ENCODE peak calls at places on chromosomes 2 and 18, in seven cellular contexts. One of them, this sample, is unnamed.

GRCh38 chr2:188189356-188189755 is 102.3 kb upstream of the GULP1 start:
- DNase-seq in fibroblast of lung: peak
- DNase-seq in CD4-positive, alpha-beta memory T cell: no peak
- DNase-seq in effector memory CD4-positive, alpha-beta T cell: no peak
- DNase-seq in cardiac muscle cell: no peak
- DNase-seq in astrocyte of the spinal cord: peak
- DNase-seq in suprapubic skin: no peak
- DNase-seq in this sample: no peak

GRCh38 chr18:70650878-70651277 is 362.0 kb downstream of the SOCS6 start:
- DNase-seq in effector memory CD4-positive, alpha-beta T cell: no peak
- DNase-seq in fibroblast of lung: no peak
- DNase-seq in cardiac muscle cell: no peak
- DNase-seq in CD4-positive, alpha-beta memory T cell: no peak
- DNase-seq in astrocyte of the spinal cord: no peak
- DNase-seq in suprapubic skin: no peak
- DNase-seq in this sample: no peak

GRCh38 chr2:16137080-16137755 is 196.9 kb downstream of the MYCN start:
- DNase-seq in suprapubic skin: no peak
- DNase-seq in effector memory CD4-positive, alpha-beta T cell: no peak
- DNase-seq in CD4-positive, alpha-beta memory T cell: no peak
- DNase-seq in astrocyte of the spinal cord: no peak
- DNase-seq in fibroblast of lung: no peak
- DNase-seq in cardiac muscle cell: no peak
- DNase-seq in this sample: no peak

GRCh38 chr2:231530099-231531085 is at the start of gene NMUR1:
- DNase-seq in CD4-positive, alpha-beta memory T cell: peak
- DNase-seq in fibroblast of lung: no peak
- DNase-seq in cardiac muscle cell: peak
- DNase-seq in suprapubic skin: no peak
- DNase-seq in astrocyte of the spinal cord: no peak
- DNase-seq in effector memory CD4-positive, alpha-beta T cell: peak
- DNase-seq in this sample: peak

GRCh38 chr2:146147448-146148012 is 1627.6 kb upstream of the ZEB2 start:
- DNase-seq in CD4-positive, alpha-beta memory T cell: no peak
- DNase-seq in astrocyte of the spinal cord: no peak
- DNase-seq in suprapubic skin: no peak
- DNase-seq in cardiac muscle cell: peak
- DNase-seq in effector memory CD4-positive, alpha-beta T cell: no peak
- DNase-seq in fibroblast of lung: no peak
- DNase-seq in this sample: no peak

GRCh38 chr18:44586782-44587524 is 93.7 kb upstream of the SETBP1 start:
- DNase-seq in effector memory CD4-positive, alpha-beta T cell: no peak
- DNase-seq in cardiac muscle cell: no peak
- DNase-seq in fibroblast of lung: no peak
- DNase-seq in suprapubic skin: no peak
- DNase-seq in astrocyte of the spinal cord: no peak
- DNase-seq in CD4-positive, alpha-beta memory T cell: no peak
- DNase-seq in this sample: no peak

GRCh38 chr2:127573298-127573697 is 37.8 kb downstream of the MYO7B start:
- DNase-seq in effector memory CD4-positive, alpha-beta T cell: no peak
- DNase-seq in cardiac muscle cell: no peak
- DNase-seq in suprapubic skin: no peak
- DNase-seq in astrocyte of the spinal cord: no peak
- DNase-seq in fibroblast of lung: no peak
- DNase-seq in CD4-positive, alpha-beta memory T cell: no peak
- DNase-seq in this sample: no peak

GRCh38 chr2:149050188-149050587 is 11.7 kb downstream of the LYPD6B start:
- DNase-seq in cardiac muscle cell: peak
- DNase-seq in effector memory CD4-positive, alpha-beta T cell: no peak
- DNase-seq in fibroblast of lung: peak
- DNase-seq in suprapubic skin: no peak
- DNase-seq in CD4-positive, alpha-beta memory T cell: no peak
- DNase-seq in astrocyte of the spinal cord: no peak
- DNase-seq in this sample: no peak

GRCh38 chr2:174337337-174338154 is 2.8 kb downstream of the SP9 start:
- DNase-seq in effector memory CD4-positive, alpha-beta T cell: no peak
- DNase-seq in astrocyte of the spinal cord: no peak
- DNase-seq in fibroblast of lung: peak
- DNase-seq in cardiac muscle cell: peak
- DNase-seq in CD4-positive, alpha-beta memory T cell: no peak
- DNase-seq in suprapubic skin: no peak
- DNase-seq in this sample: peak

GRCh38 chr18:32815881-32816280 is 43.1 kb upstream of the KLHL14 start:
- DNase-seq in fibroblast of lung: no peak
- DNase-seq in suprapubic skin: no peak
- DNase-seq in cardiac muscle cell: no peak
- DNase-seq in CD4-positive, alpha-beta memory T cell: no peak
- DNase-seq in effector memory CD4-positive, alpha-beta T cell: no peak
- DNase-seq in astrocyte of the spinal cord: no peak
- DNase-seq in this sample: no peak

GRCh38 chr2:128513416-128514283 is 195.0 kb upstream of the HS6ST1 start:
- DNase-seq in fibroblast of lung: no peak
- DNase-seq in CD4-positive, alpha-beta memory T cell: no peak
- DNase-seq in astrocyte of the spinal cord: no peak
- DNase-seq in cardiac muscle cell: no peak
- DNase-seq in effector memory CD4-positive, alpha-beta T cell: no peak
- DNase-seq in suprapubic skin: peak
- DNase-seq in this sample: no peak

GRCh38 chr2:85577386-85578242 is at the start of gene VAMP8:
- DNase-seq in fibroblast of lung: no peak
- DNase-seq in astrocyte of the spinal cord: no peak
- DNase-seq in effector memory CD4-positive, alpha-beta T cell: peak
- DNase-seq in suprapubic skin: peak
- DNase-seq in CD4-positive, alpha-beta memory T cell: peak
- DNase-seq in cardiac muscle cell: no peak
- DNase-seq in this sample: no peak

GRCh38 chr2:85579266-85579935 is 2.0 kb downstream of the VAMP8 start:
- DNase-seq in CD4-positive, alpha-beta memory T cell: no peak
- DNase-seq in suprapubic skin: no peak
- DNase-seq in fibroblast of lung: no peak
- DNase-seq in effector memory CD4-positive, alpha-beta T cell: no peak
- DNase-seq in cardiac muscle cell: no peak
- DNase-seq in astrocyte of the spinal cord: peak
- DNase-seq in this sample: no peak

GRCh38 chr2:85575739-85576138 is 1.6 kb upstream of the VAMP8 start:
- DNase-seq in cardiac muscle cell: no peak
- DNase-seq in fibroblast of lung: no peak
- DNase-seq in astrocyte of the spinal cord: no peak
- DNase-seq in effector memory CD4-positive, alpha-beta T cell: no peak
- DNase-seq in CD4-positive, alpha-beta memory T cell: no peak
- DNase-seq in suprapubic skin: no peak
- DNase-seq in this sample: no peak

GRCh38 chr2:85578243-85579180 is 1.1 kb downstream of the VAMP8 start:
- DNase-seq in CD4-positive, alpha-beta memory T cell: no peak
- DNase-seq in astrocyte of the spinal cord: no peak
- DNase-seq in fibroblast of lung: no peak
- DNase-seq in suprapubic skin: no peak
- DNase-seq in effector memory CD4-positive, alpha-beta T cell: no peak
- DNase-seq in cardiac muscle cell: no peak
- DNase-seq in this sample: no peak

DNA sequence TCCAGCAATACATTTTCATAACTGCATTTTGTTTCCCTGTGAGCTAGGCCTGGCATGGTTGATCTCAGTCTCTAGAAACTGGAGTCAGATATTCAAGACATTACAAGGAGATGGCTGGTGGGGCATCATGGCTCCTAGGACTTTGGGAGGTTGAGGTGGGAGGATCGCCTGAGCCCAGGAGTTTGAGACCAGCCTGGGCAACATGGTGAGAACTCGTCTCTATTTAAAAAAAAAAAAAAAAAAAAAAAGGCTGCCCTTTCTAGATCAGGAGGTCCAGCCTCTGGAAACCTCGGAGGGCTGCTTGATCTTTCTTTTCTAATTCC is 362 bp upstream of the VAMP8 start:
- DNase-seq in suprapubic skin: no peak
- DNase-seq in fibroblast of lung: no peak
- DNase-seq in CD4-positive, alpha-beta memory T cell: no peak
- DNase-seq in astrocyte of the spinal cord: no peak
- DNase-seq in cardiac muscle cell: no peak
- DNase-seq in effector memory CD4-positive, alpha-beta T cell: no peak
- DNase-seq in this sample: no peak
- H3K4me3 ChIP-seq in suprapubic skin: peak
- H3K4me3 ChIP-seq in fibroblast of lung: no peak
- H3K4me3 ChIP-seq in CD4-positive, alpha-beta memory T cell: peak
- H3K4me3 ChIP-seq in astrocyte of the spinal cord: no peak
- H3K4me3 ChIP-seq in cardiac muscle cell: no peak
- H3K4me3 ChIP-seq in effector memory CD4-positive, alpha-beta T cell: peak
- H3K4me3 ChIP-seq in this sample: no peak

DNA sequence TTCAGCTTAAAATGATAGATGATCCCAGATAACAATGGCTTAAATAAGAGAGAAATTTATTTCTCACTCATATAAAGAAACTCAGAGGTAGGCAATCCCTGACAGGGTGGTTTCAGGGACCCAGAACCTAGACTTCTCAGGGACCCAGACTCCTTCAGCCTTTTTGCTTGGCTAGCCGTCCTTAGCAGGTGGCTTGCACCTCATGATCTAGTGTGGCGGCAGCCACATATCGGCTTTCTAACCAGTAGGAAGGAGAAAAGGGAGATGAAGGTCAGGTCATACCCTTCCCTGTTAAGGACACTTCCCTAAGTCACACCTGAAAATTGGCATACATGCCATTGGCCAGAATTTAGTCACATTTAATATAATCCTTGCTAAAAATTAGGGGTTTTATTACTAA is 18.4 kb downstream of the VSNL1 start:
- DNase-seq in cardiac muscle cell: no peak
- DNase-seq in astrocyte of the spinal cord: no peak
- DNase-seq in CD4-positive, alpha-beta memory T cell: no peak
- DNase-seq in effector memory CD4-positive, alpha-beta T cell: no peak
- DNase-seq in fibroblast of lung: no peak
- DNase-seq in suprapubic skin: no peak
- DNase-seq in this sample: no peak
- H3K4me3 ChIP-seq in cardiac muscle cell: no peak
- H3K4me3 ChIP-seq in astrocyte of the spinal cord: no peak
- H3K4me3 ChIP-seq in CD4-positive, alpha-beta memory T cell: no peak
- H3K4me3 ChIP-seq in effector memory CD4-positive, alpha-beta T cell: no peak
- H3K4me3 ChIP-seq in fibroblast of lung: no peak
- H3K4me3 ChIP-seq in suprapubic skin: no peak
- H3K4me3 ChIP-seq in this sample: no peak

GRCh38 chr2:110876167-110876999 is 144.0 kb downstream of the ACOXL start:
- DNase-seq in CD4-positive, alpha-beta memory T cell: no peak
- DNase-seq in fibroblast of lung: no peak
- DNase-seq in effector memory CD4-positive, alpha-beta T cell: no peak
- DNase-seq in astrocyte of the spinal cord: no peak
- DNase-seq in suprapubic skin: no peak
- DNase-seq in cardiac muscle cell: no peak
- DNase-seq in this sample: no peak

GRCh38 chr2:110875384-110875725 is 143.0 kb downstream of the ACOXL start:
- DNase-seq in cardiac muscle cell: no peak
- DNase-seq in effector memory CD4-positive, alpha-beta T cell: no peak
- DNase-seq in astrocyte of the spinal cord: no peak
- DNase-seq in suprapubic skin: no peak
- DNase-seq in fibroblast of lung: no peak
- DNase-seq in CD4-positive, alpha-beta memory T cell: no peak
- DNase-seq in this sample: no peak

GRCh38 chr2:110877031-110877827 is 144.9 kb downstream of the ACOXL start:
- DNase-seq in CD4-positive, alpha-beta memory T cell: no peak
- DNase-seq in effector memory CD4-positive, alpha-beta T cell: no peak
- DNase-seq in suprapubic skin: no peak
- DNase-seq in fibroblast of lung: no peak
- DNase-seq in astrocyte of the spinal cord: no peak
- DNase-seq in cardiac muscle cell: no peak
- DNase-seq in this sample: no peak

GRCh38 chr2:110874565-110875383 is 142.4 kb downstream of the ACOXL start:
- DNase-seq in fibroblast of lung: peak
- DNase-seq in CD4-positive, alpha-beta memory T cell: no peak
- DNase-seq in effector memory CD4-positive, alpha-beta T cell: no peak
- DNase-seq in cardiac muscle cell: no peak
- DNase-seq in suprapubic skin: no peak
- DNase-seq in astrocyte of the spinal cord: no peak
- DNase-seq in this sample: no peak

GRCh38 chr2:110878150-110878549 is 145.8 kb downstream of the ACOXL start:
- DNase-seq in cardiac muscle cell: no peak
- DNase-seq in fibroblast of lung: no peak
- DNase-seq in CD4-positive, alpha-beta memory T cell: no peak
- DNase-seq in astrocyte of the spinal cord: no peak
- DNase-seq in suprapubic skin: no peak
- DNase-seq in effector memory CD4-positive, alpha-beta T cell: no peak
- DNase-seq in this sample: no peak
- H3K4me3 ChIP-seq in cardiac muscle cell: no peak
- H3K4me3 ChIP-seq in fibroblast of lung: no peak
- H3K4me3 ChIP-seq in CD4-positive, alpha-beta memory T cell: no peak
- H3K4me3 ChIP-seq in astrocyte of the spinal cord: no peak
- H3K4me3 ChIP-seq in suprapubic skin: no peak
- H3K4me3 ChIP-seq in effector memory CD4-positive, alpha-beta T cell: no peak
- H3K4me3 ChIP-seq in this sample: no peak

GRCh38 chr2:151290467-151290866 is 999 bp upstream of the NMI start:
- DNase-seq in cardiac muscle cell: no peak
- DNase-seq in fibroblast of lung: no peak
- DNase-seq in CD4-positive, alpha-beta memory T cell: no peak
- DNase-seq in astrocyte of the spinal cord: no peak
- DNase-seq in effector memory CD4-positive, alpha-beta T cell: no peak
- DNase-seq in suprapubic skin: no peak
- DNase-seq in this sample: no peak

GRCh38 chr2:151292124-151292523 is 2.7 kb upstream of the NMI start:
- DNase-seq in suprapubic skin: no peak
- DNase-seq in cardiac muscle cell: no peak
- DNase-seq in fibroblast of lung: no peak
- DNase-seq in effector memory CD4-positive, alpha-beta T cell: no peak
- DNase-seq in CD4-positive, alpha-beta memory T cell: no peak
- DNase-seq in astrocyte of the spinal cord: no peak
- DNase-seq in this sample: no peak

GRCh38 chr2:151291224-151291623 is 1.8 kb upstream of the NMI start:
- DNase-seq in fibroblast of lung: no peak
- DNase-seq in CD4-positive, alpha-beta memory T cell: no peak
- DNase-seq in effector memory CD4-positive, alpha-beta T cell: no peak
- DNase-seq in cardiac muscle cell: no peak
- DNase-seq in astrocyte of the spinal cord: no peak
- DNase-seq in suprapubic skin: no peak
- DNase-seq in this sample: no peak

GRCh38 chr2:151289972-151290335 is 486 bp upstream of the NMI start:
- DNase-seq in fibroblast of lung: no peak
- DNase-seq in astrocyte of the spinal cord: no peak
- DNase-seq in CD4-positive, alpha-beta memory T cell: peak
- DNase-seq in effector memory CD4-positive, alpha-beta T cell: no peak
- DNase-seq in suprapubic skin: peak
- DNase-seq in cardiac muscle cell: peak
- DNase-seq in this sample: peak

DNA sequence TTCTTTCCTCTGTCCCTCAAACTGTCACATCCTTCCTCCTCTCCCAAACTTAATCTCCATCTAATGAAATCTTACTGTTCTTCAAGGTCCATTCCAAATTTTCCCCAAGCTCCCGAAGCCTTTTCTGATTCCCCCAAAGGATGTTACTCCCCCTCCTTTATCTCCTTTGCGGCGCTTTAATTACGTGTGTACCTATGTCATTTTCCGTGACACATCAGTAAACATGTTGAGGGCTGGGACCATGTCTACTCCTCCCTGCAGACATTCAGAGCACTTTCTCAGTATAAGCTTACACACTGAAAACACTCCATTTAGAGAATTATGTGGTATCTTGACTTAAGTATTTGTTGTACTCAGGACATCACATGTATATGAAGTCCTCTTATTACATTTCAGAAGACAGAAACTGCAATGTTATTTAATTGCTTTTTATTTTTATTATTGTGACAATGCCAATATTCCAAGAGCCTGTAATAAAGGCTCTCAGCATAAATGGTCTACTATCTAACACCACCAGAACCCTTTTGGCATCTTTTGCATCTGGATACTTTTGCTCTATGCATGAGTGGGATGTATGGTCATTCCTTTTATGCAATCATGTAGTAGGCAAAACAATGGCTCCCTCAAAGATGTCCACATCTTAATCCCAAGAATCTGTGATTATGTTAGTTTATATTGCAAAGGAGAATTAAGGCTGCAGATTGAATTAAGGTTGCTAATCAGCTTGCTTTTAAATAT is 1.8 kb downstream of the NMI start:
- DNase-seq in cardiac muscle cell: no peak
- DNase-seq in astrocyte of the spinal cord: no peak
- DNase-seq in effector memory CD4-positive, alpha-beta T cell: no peak
- DNase-seq in suprapubic skin: no peak
- DNase-seq in fibroblast of lung: no peak
- DNase-seq in CD4-positive, alpha-beta memory T cell: peak
- DNase-seq in this sample: no peak
- H3K4me3 ChIP-seq in cardiac muscle cell: no peak
- H3K4me3 ChIP-seq in astrocyte of the spinal cord: no peak
- H3K4me3 ChIP-seq in effector memory CD4-positive, alpha-beta T cell: peak
- H3K4me3 ChIP-seq in suprapubic skin: no peak
- H3K4me3 ChIP-seq in fibroblast of lung: no peak
- H3K4me3 ChIP-seq in CD4-positive, alpha-beta memory T cell: no peak
- H3K4me3 ChIP-seq in this sample: no peak

This sample was measured in MG63.